ENCODE peak calls at places on chromosomes 5 and 9, in seven cellular contexts. X is tibial artery, E is lung, T is ovary, J is suprapubic skin, R is mammary epithelial cell, G is IMR-90. S is an unnamed sample.

GRCh38 chr5:45793638-45794532 is 97.7 kb upstream of the HCN1 start:
- DNase-seq in T (no peak), G (no peak), X (no peak), E (no peak), J (no peak), R (no peak), S (no peak)

GRCh38 chr5:7742241-7742656 is 108.7 kb downstream of the CFAP90 start:
- DNase-seq in E (no peak), R (peak; percentile 69), J (no peak), G (no peak), X (no peak), T (no peak), S (no peak)

GRCh38 chr5:123810911-123811310 is 298.9 kb downstream of the CSNK1G3 start:
- DNase-seq in J (no peak), X (no peak), G (no peak), T (no peak), R (no peak), E (no peak), S (no peak)

GRCh38 chr5:76500633-76501393 is 97.7 kb downstream of the IQGAP2 start:
- DNase-seq in J (no peak), T (peak; percentile 48), E (no peak), G (peak; percentile 43), X (no peak), R (no peak), S (no peak)

GRCh38 chr5:168214071-168214470 is 77.4 kb upstream of the WWC1 start:
- DNase-seq in T (no peak), E (no peak), G (no peak), R (no peak), X (no peak), J (no peak), S (no peak)

GRCh38 chr5:142357469-142358090 is 32.8 kb upstream of the SPRY4 start:
- DNase-seq in R (no peak), J (peak; percentile 43), E (no peak), T (no peak), G (peak; percentile 10), X (no peak), S (no peak)

GRCh38 chr9:114264806-114265550 is 57.9 kb upstream of the ORM1 start:
- DNase-seq in R (no peak), X (no peak), G (no peak), E (peak; percentile 35), T (no peak), J (no peak), S (no peak)

GRCh38 chr9:116499986-116500871 is 186.9 kb upstream of the TRIM32 start:
- DNase-seq in G (peak; percentile 71), J (no peak), R (peak; percentile 17), T (no peak), X (no peak), E (no peak), S (no peak)

GRCh38 chr5:154276236-154276792 is 85.8 kb downstream of the GALNT10 start:
- DNase-seq in E (no peak), X (no peak), R (no peak), T (no peak), J (no peak), G (no peak), S (no peak)

GRCh38 chr9:85610074-85610855 is 131.5 kb downstream of the AGTPBP1 start:
- DNase-seq in T (no peak), J (no peak), R (peak; percentile 53), E (no peak), G (peak; percentile 82), X (no peak), S (no peak)
- H3K4me3 ChIP-seq in T (peak overlapping the region; percentile 21), J (no peak overlapping the region), R (peak overlapping the region; percentile 29), E (no peak overlapping the region), G (peak overlapping the region; percentile 39), X (peak overlapping the region; percentile 31), S (peak overlapping the region; percentile 39)

GRCh38 chr9:127553793-127554192 is 58.3 kb upstream of the STXBP1 start:
- DNase-seq in R (no peak), E (no peak), J (no peak), T (no peak), G (no peak), X (no peak), S (no peak)
- H3K4me1 ChIP-seq in R (peaks cover 50% of the 10 kb centered on the region), E (peaks cover 65% of the 10 kb centered on the region), J (peaks cover 70% of the 10 kb centered on the region), T (peaks cover 35% of the 10 kb centered on the region), G (peaks cover 57% of the 10 kb centered on the region), X (peaks cover 61% of the 10 kb centered on the region), S (peaks cover 82% of the 10 kb centered on the region)

GRCh38 chr5:161641444-161641843 is 44.1 kb upstream of the GABRA6 start:
- DNase-seq in J (no peak), X (no peak), T (no peak), G (no peak), R (no peak), E (no peak), S (no peak)
- TF ChIP-seq CTCF in J (no peak), X (no peak), T (no peak), G (no peak), R (no peak), E (no peak), S (no peak)

DNA sequence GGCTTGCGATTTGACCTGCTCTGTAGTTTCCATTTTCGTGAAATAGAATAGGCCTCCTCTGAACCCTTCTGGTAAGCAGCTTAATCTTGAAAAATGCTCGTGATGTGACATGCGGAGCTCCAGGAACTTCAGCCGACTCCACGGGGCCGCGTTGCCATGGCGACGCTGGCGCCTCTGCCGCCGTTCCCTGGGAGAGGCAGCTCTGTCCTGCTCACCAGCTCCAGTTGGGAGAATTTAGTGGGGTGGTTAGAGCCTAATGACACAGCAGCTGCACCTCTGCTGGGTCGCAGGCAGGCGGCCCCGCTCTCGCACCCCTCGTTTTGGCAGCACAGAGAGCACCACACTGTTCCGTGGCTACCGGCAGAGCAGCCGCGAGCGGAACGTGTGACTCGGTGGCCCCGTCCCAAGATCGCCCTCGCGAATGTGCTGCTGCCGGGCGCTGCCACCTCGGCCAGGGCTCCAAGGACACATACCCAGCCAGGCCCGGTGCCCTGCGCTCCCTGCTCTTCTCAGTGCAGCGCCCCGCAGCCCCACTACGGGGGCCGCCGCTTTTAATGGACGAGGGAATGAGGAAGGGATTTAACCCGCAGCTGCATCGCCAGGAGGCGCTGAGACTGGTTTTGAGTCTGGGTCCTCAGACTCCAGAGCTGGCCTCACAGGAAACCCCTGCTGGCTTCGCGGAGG is 131.2 kb upstream of the LMX1B start:
- DNase-seq in X (peak; percentile 87), E (no peak), T (peak; percentile 85), J (no peak), R (no peak), G (peak; percentile 41), S (no peak)
- H3K4me3 ChIP-seq in X (peak overlapping the region; percentile 32), E (no peak overlapping the region), T (no peak overlapping the region), J (no peak overlapping the region), R (no peak overlapping the region), G (no peak overlapping the region), S (no peak overlapping the region)

DNA sequence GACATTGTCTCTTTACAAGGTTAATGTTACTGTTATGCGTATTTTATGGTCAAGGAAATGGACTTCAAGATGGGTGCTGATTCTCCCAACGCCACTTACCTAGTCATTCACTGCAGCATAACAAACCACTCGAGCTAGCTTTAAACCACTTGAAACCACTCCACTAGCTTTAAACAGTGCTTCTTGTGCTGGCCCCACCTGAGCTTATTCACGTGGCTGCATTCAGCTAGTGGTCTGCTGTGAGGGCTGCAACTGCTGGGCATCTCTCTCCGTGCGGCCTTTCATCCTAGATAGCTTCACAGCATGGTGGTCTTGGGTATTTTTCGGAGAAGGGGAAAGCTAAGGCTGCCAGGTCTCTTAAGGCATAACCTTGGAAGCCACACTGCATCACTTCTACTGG is 3.5 kb upstream of the HRH2 start:
- DNase-seq in E (no peak), G (no peak), R (no peak), J (no peak), T (no peak), X (peak; percentile 21), S (no peak)
- H3K4me1 ChIP-seq in E (peaks cover 8% of the 10 kb centered on the region), G (no peaks in the 10 kb centered on the region), R (no peaks in the 10 kb centered on the region), J (peaks cover 14% of the 10 kb centered on the region), T (peaks cover 1% of the 10 kb centered on the region), X (peaks cover 19% of the 10 kb centered on the region), S (no peaks in the 10 kb centered on the region)

GRCh38 chr9:82532504-82532903 is 530.4 kb downstream of the RASEF start:
- DNase-seq in X (no peak), J (no peak), E (no peak), T (no peak), R (peak; percentile 4), G (peak; percentile 19), S (no peak)
- TF ChIP-seq CTCF in X (no peak), J (no peak), E (peak; percentile 39), T (no peak), R (peak; percentile 24), G (peak; percentile 35), S (no peak)

GRCh38 chr9:121599186-121599871 is 52.1 kb upstream of the DAB2IP start:
- DNase-seq in J (no peak), E (peak; percentile 86), G (peak; percentile 26), T (peak; percentile 79), X (peak; percentile 92), R (peak; percentile 32), S (no peak)
- H3K4me3 ChIP-seq in J (peak overlapping the region; percentile 79), E (peak overlapping the region; percentile 46), G (peak overlapping the region; percentile 38), T (peak overlapping the region; percentile 80), X (peak overlapping the region; percentile 71), R (peak overlapping the region; percentile 49), S (peak overlapping the region; percentile 61)